ENCODE peak calls at places on chromosomes 1 and 21, in nine cellular contexts. N, P, Y, M, A, W, I, X and D are unnamed samples.

GRCh38 chr21:22842875-22843274 is 1844.7 kb downstream of the NCAM2 start:
- DNase-seq in W (no peak), I (no peak), Y (no peak), N (no peak), M (no peak), P (no peak), A (no peak), X (no peak), D (no peak)

GRCh38 chr21:42461881-42462877 is 33.8 kb downstream of the RSPH1 start:
- DNase-seq in A (no peak), M (no peak), I (no peak), N (no peak), Y (no peak), P (no peak), W (peak; percentile 71), X (no peak), D (no peak)

GRCh38 chr1:8600336-8600735 is 217.1 kb downstream of the RERE start:
- DNase-seq in M (no peak), P (no peak), X (no peak), N (no peak), I (no peak), Y (no peak), A (no peak), W (no peak), D (no peak)

GRCh38 chr1:56435434-56436337 is 143.7 kb downstream of the PLPP3 start:
- DNase-seq in X (no peak), Y (no peak), M (no peak), W (no peak), I (no peak), N (no peak), A (no peak), P (no peak), D (no peak)

GRCh38 chr21:37974081-37974480 is 57.8 kb upstream of the KCNJ6 start:
- DNase-seq in X (no peak), I (no peak), P (peak; percentile 45), W (no peak), A (no peak), Y (no peak), M (no peak), N (no peak), D (peak; percentile 51)

GRCh38 chr1:168362991-168363390 is 82.3 kb downstream of the TBX19 start:
- DNase-seq in Y (no peak), M (peak; percentile 59), N (no peak), I (no peak), X (no peak), A (no peak), P (no peak), W (no peak), D (no peak)

GRCh38 chr21:23963454-23963853 is 1643.8 kb downstream of the MRPL39 start:
- DNase-seq in Y (no peak), I (no peak), P (no peak), A (no peak), N (no peak), X (no peak), W (no peak), M (no peak), D (no peak)

GRCh38 chr1:93552751-93553455 is 105.0 kb downstream of the FNBP1L start:
- DNase-seq in P (no peak), A (no peak), X (peak; percentile 58), W (peak; percentile 76), N (no peak), M (no peak), Y (no peak), I (no peak), D (no peak)

GRCh38 chr1:39154553-39155361 is 49.7 kb upstream of the MACF1 start:
- DNase-seq in M (no peak), Y (no peak), A (no peak), P (no peak), N (no peak), W (no peak), I (peak; percentile 63), X (peak; percentile 50), D (peak; percentile 63)

GRCh38 chr1:57889686-57890360 is 466.0 kb upstream of the DAB1 start:
- DNase-seq in A (no peak), P (no peak), W (no peak), X (no peak), I (no peak), M (no peak), N (no peak), Y (no peak), D (no peak)

GRCh38 chr1:28185071-28185470 is 8.6 kb upstream of the PTAFR start:
- DNase-seq in A (no peak), I (no peak), N (no peak), W (no peak), P (no peak), Y (no peak), M (no peak), X (no peak), D (no peak)

DNA sequence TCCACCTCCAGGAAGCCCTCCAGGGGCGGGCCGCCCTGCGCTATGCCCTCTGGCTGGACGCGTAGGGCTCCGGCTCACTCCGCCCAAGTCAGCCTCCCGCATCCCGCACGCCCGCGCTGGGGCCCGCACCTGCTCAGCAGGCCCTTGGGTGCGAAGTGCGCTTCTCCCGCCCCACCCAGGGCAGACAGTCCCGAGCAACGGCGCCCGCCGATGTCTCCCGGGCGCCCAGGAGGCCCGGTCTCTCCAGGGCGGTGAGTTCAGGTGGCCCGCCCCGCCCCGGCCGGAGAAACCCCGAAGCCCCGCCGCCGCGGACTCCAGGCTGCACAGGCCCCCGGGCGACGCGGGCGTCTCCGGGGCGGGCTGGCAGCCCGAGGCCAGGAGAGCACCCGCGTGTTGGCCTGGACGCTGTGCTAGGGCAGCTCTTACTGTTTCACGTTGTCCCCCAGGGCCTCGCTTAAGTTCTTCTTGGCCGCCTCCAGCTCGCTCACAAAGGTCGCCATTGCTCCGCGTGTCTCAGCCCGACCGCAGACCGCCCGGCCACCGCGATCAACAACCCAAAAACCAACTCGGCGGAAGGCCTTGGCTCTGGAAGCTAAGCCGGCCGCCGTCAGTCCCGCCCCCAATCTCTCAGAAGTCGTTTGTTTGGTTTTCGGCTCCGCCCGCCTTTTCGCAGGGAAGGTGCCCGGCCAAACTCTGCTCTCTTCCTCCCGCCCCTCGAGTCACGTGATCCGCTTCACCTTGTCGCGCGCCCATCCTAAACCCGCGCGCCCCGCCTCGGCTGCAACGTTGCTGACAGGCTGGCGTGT is at the start of gene TADA1:
- DNase-seq in Y (peak; percentile 96), P (peak; percentile 94), M (peak; percentile 98), A (peak; percentile 99), I (peak; percentile 98), W (peak; percentile 99), X (peak; percentile 99), N (peak; percentile 97), D (peak; percentile 97)
- TF ChIP-seq CTCF in Y (no peak), P (no peak), M (no peak), A (no peak), I (no peak), W (no peak), X (peak; percentile 47), N (no peak), D (no peak)

DNA sequence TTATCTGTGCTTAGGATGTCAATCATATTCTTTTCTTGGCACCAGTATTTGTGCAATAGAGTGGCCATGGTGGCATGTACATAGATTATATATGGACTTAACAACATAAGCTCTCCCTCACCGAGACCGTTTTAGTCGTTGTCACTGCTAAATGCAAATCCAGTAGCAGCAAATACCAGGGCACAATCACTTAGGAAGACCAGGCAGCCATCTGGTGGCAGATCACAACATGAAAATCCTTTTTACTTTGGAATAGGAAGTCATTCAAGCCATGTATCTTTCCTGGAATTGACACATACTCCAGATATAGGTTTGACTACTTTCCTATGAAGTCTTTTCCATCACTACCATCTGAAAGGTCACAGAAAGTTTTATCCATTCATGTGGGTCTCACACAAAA is 53.2 kb upstream of the C1orf87 start:
- DNase-seq in I (no peak), N (no peak), P (no peak), W (no peak), Y (no peak), M (no peak), A (no peak), X (no peak), D (no peak)
- TF ChIP-seq CTCF in I (no peak), N (no peak), P (no peak), W (no peak), Y (no peak), M (no peak), A (no peak), X (peak; percentile 35), D (peak; percentile 9)

GRCh38 chr1:21576798-21577187 is 67.6 kb downstream of the ALPL start:
- DNase-seq in X (no peak), A (no peak), W (no peak), M (no peak), N (no peak), Y (no peak), I (no peak), P (no peak), D (no peak)
- TF ChIP-seq CTCF in X (no peak), A (no peak), W (no peak), M (no peak), N (no peak), Y (no peak), I (no peak), P (no peak), D (no peak)

GRCh38 chr1:202694354-202694753 is 15.9 kb downstream of the SYT2 start:
- DNase-seq in I (no peak), Y (no peak), N (no peak), P (no peak), M (no peak), W (no peak), A (no peak), X (no peak), D (no peak)

GRCh38 chr1:202691846-202692245 is 18.4 kb downstream of the SYT2 start:
- DNase-seq in X (no peak), W (no peak), N (no peak), I (no peak), Y (no peak), A (peak; percentile 34), M (no peak), P (no peak), D (no peak)

GRCh38 chr1:202689493-202690342 is 20.5 kb downstream of the SYT2 start:
- DNase-seq in N (no peak), M (no peak), X (no peak), A (no peak), I (no peak), P (peak; percentile 30), Y (no peak), W (no peak), D (no peak)

GRCh38 chr1:202689082-202689481 is 21.2 kb downstream of the SYT2 start:
- DNase-seq in Y (no peak), X (no peak), I (no peak), N (no peak), P (no peak), A (no peak), W (no peak), M (no peak), D (no peak)

DNA sequence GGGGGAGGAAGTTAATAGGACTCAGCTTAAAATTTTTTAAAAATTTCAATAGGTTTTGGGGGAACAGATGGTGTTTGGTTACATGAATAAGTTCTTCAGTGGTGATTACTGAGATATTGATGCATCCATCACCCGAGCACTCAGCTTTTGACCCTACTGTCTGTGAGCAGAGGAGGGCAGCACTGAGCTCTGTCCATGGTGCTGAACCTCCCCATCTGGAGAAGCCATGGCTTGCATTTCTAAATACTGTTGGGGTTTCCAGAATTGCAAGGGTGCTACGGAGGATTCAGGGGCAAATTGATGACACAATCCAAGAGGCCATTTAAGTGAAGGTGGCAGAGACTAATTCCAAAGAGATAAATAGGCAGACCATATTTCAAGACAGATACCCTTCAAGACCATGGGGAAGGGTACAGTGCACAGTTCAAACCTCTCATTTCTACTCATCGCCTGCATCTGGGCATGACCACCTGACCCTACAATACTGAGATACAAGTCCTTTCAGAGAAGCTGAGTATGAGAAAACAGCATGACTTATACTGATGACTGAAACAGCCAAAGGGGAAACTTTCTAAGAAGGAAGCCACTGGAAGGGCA is 17.2 kb downstream of the SYT2 start:
- DNase-seq in W (peak; percentile 78), M (peak; percentile 76), P (peak; percentile 90), Y (peak; percentile 73), A (peak; percentile 67), X (peak; percentile 61), N (peak; percentile 59), I (no peak), D (peak; percentile 41)
- TF ChIP-seq CTCF in W (peak; percentile 23), M (no peak), P (no peak), Y (no peak), A (peak; percentile 17), X (peak; percentile 36), N (no peak), I (no peak), D (peak; percentile 66)